ENCODE peak calls at places on chromosomes 1 and 21, in five cellular contexts. Y is amniotic stem cell; D is CD8-positive, alpha-beta T cell; I is A172; V is effector memory CD8-positive, alpha-beta T cell. Z is an unnamed sample.

GRCh38 chr1:59520194-59520593 is 223.3 kb downstream of the FGGY start:
- DNase-seq in Y (no peak), D (no peak), I (no peak), V (no peak), Z (no peak)

GRCh38 chr1:182215797-182216196 is 154.3 kb upstream of the ZNF648 start:
- DNase-seq in Y (no peak), D (no peak), I (no peak), V (no peak), Z (no peak)

GRCh38 chr1:247297263-247298123 is 34.2 kb downstream of the ZNF496 start:
- DNase-seq in Y (no peak), D (no peak), I (no peak), V (no peak), Z (no peak)

GRCh38 chr1:42173155-42173933 is 8.8 kb upstream of the GUCA2A start:
- DNase-seq in Y (no peak), D (peak; percentile 60), I (peak; percentile 50), V (peak; percentile 61), Z (no peak)

GRCh38 chr1:208387908-208388756 is 143.9 kb upstream of the PLXNA2 start:
- DNase-seq in Y (no peak), D (no peak), I (no peak), V (no peak), Z (peak; percentile 22)

GRCh38 chr1:29330856-29331255 is 94.5 kb downstream of the PTPRU start:
- DNase-seq in Y (no peak), D (no peak), I (no peak), V (no peak), Z (no peak)

GRCh38 chr21:42086969-42087368 is 15.9 kb downstream of the UMODL1 start:
- DNase-seq in Y (no peak), D (no peak), I (no peak), V (no peak), Z (no peak)

GRCh38 chr1:155208656-155209372 is at the start of gene MTX1:
- DNase-seq in Y (peak; percentile 77), D (peak; percentile 84), I (peak; percentile 81), V (peak; percentile 91), Z (peak; percentile 32)

GRCh38 chr1:198776602-198777029 is 137.8 kb downstream of the PTPRC start:
- DNase-seq in Y (peak; percentile 21), D (no peak), I (peak; percentile 98), V (no peak), Z (peak; percentile 94)

GRCh38 chr1:39131940-39132339 is 72.6 kb upstream of the MACF1 start:
- DNase-seq in Y (no peak), D (no peak), I (no peak), V (no peak), Z (no peak)

GRCh38 chr1:89633103-89633744 is at the start of gene LRRC8C:
- DNase-seq in Y (peak; percentile 40), D (peak; percentile 41), I (peak; percentile 11), V (peak; percentile 63), Z (peak; percentile 35)